ENCODE peak calls at places on chromosomes 5 and 9, in five cellular contexts. G, Y, R, D and T are unnamed samples.

GRCh38 chr9:104088416-104088815 is 5.7 kb upstream of the SMC2 start:
- DNase-seq in G (no peak), Y (no peak), R (no peak), D (no peak), T (no peak)

GRCh38 chr5:149221731-149222342 is 49.8 kb upstream of the AFAP1L1 start:
- DNase-seq in G (no peak), D (no peak), Y (no peak), R (no peak), T (no peak)

GRCh38 chr5:151863566-151863965 is 61.1 kb downstream of the GLRA1 start:
- DNase-seq in R (no peak), G (no peak), D (no peak), Y (no peak), T (no peak)

GRCh38 chr5:78628260-78629024 is 20.1 kb downstream of the LHFPL2 start:
- DNase-seq in G (no peak), R (no peak), D (no peak), Y (no peak), T (no peak)

GRCh38 chr5:178766936-178767912 is 36.8 kb upstream of the ZNF354A start:
- DNase-seq in R (no peak), G (no peak), Y (no peak), D (no peak), T (no peak)

GRCh38 chr5:127163750-127164149 is 90.4 kb upstream of the C5orf63 start:
- DNase-seq in G (no peak), Y (no peak), D (no peak), R (no peak), T (no peak)

GRCh38 chr5:102701748-102702147 is 53.4 kb upstream of the PAM start:
- DNase-seq in G (no peak), D (no peak), Y (no peak), R (no peak), T (no peak)

GRCh38 chr9:136059851-136060670 is 35.0 kb downstream of the NACC2 start:
- DNase-seq in R (no peak), Y (no peak), G (no peak), D (peak), T (no peak)

GRCh38 chr9:120183615-120184014 is 396.4 kb downstream of the CDK5RAP2 start:
- DNase-seq in Y (no peak), D (no peak), G (no peak), R (no peak), T (no peak)

GRCh38 chr5:11977904-11978303 is 73.7 kb upstream of the CTNND2 start:
- DNase-seq in Y (no peak), R (no peak), D (no peak), G (no peak), T (no peak)

DNA sequence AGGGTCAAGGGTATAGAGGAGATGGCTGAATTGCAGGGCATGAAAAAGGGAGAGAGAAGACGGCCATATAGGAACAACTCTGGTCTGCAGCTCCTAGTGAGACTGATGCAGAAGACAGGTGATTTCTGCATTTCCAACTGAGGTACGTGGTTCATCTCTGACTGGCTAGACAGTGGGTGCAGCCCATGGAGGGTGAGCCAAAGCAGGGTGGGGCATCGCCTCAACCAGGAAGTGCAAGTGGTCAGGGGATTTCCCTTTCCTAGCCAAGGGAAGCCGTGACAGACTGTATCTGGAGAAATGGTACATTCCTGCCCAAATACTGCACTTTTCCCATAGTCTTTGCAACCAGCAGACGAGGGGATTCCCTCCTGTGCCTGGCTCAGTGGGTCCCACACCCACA is 22.6 kb upstream of the GNAQ start:
- DNase-seq in D (no peak), G (no peak), R (no peak), Y (peak), T (no peak)
- H3K4me3 ChIP-seq in D (no peak), G (no peak), R (no peak), Y (no peak), T (no peak)

DNA sequence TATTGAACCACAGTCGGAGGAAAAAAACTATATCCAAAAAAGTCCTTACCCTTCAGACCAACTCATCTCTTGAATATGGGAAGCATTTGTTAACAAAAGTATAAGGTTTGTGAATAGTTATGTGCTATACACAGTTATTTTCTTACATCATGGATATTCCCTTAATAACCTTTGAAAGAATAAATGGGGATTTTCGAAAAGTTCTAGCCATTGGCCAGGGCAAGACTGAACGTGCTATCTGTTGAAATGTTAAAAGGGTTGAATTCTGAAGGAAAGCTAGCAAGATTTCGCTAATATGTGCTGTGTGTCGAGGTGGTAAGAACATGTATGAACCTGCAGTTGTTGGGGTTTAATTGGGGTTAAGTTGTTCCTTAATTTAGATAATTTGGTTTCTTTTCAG is 140.8 kb downstream of the SMARCA2 start:
- DNase-seq in D (no peak), Y (no peak), R (no peak), G (no peak), T (no peak)
- H3K4me3 ChIP-seq in D (no peak), Y (no peak), R (no peak), G (no peak), T (no peak)

GRCh38 chr5:106543330-106543729 is 1127.4 kb downstream of the EFNA5 start:
- DNase-seq in G (no peak), Y (no peak), D (no peak), R (no peak), T (no peak)
- H3K4me3 ChIP-seq in G (no peak), Y (no peak), D (no peak), R (no peak), T (no peak)

DNA sequence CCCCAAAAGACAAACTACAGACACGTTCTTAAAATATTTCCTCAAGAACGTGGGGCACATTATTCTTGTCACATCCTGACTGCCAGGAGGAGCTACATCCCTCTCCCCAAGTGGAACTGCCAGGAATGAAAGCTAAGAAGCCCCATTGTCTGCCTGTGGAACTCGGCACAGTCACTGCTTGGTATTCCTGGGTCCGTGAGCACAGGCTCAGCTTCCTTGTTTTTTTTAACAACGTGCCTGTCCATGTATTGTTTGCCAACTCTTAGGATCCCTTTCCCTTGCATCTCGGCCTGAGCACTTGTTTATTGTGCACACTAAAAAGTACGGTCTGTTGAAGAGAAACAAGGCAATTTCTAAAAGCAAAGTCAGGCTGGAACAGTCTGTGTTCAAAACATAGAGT is 47.0 kb upstream of the SELENOP start:
- DNase-seq in D (no peak), R (no peak), G (no peak), Y (no peak), T (no peak)
- H3K4me3 ChIP-seq in D (no peak), R (no peak), G (no peak), Y (no peak), T (no peak)

DNA sequence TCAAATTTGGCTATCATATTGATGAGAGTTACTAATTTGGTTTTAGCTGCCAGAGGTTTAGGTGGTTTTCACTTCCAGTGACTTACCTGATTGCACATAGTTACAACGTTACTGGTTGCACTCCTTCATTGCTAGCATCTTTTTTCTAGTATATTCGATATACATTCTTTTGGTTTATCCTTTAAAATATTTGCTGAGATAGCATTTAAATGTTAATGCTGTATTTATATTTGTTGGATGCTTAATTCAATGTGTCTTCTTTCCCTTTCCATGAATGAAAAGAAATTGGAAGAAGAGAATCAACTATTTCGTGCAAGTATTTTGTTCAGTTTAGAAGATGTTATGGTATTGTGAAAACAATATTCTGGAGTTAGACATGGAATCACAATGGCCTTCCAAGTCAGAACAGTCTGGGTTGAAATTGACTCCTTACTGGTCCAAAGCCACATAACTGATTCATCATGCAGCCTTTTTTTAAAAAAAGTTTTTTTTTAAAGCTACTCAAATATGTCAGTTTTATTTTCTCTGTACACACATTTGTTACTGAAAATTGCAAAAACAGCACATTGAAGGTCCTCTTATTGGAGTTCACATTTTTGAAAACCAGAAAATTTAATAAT is 2.2 kb downstream of the SPIN1 start:
- DNase-seq in D (no peak), Y (no peak), R (no peak), G (no peak), T (no peak)
- H3K4me3 ChIP-seq in D (no peak), Y (no peak), R (no peak), G (no peak), T (no peak)

DNA sequence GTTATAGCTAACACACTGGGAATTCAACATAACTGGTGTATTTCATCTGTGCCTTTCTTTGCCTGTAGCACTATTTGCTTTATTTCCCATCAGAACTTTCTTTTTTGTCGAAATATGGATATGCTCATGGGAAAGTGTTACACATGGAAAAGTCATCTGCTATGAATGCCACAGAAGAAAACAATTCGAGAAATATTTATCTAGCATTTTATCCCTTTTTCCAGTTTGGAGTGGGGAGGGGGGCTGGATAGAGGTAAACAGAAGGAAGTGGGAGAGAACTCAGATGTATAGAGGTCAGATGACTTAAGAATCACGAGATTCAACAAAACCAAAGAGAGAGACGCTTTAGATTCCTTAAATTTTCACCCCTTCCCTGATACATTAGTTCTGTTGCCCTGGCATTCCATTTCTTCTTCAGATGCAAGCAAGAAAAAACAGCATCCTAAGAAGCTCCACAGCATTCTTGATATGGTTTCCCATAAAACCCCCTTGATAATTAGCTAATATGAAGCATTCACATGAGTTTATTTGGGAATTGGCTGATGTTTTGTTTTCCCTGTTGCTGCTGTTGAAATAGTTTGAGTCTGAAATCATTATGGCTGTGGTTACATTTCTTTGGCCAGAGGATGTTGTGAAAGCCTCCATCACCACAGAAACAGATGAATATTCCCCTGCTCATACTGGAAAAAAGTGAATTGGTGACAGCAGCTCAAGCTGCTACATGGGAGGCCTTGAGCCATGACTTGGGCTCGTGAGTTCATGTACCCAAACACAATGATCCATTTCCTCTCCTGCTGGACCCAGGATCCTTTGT is 335.8 kb upstream of the DAB2 start:
- DNase-seq in Y (no peak), R (peak), D (peak), G (no peak), T (no peak)
- H3K4me3 ChIP-seq in Y (no peak), R (no peak), D (no peak), G (no peak), T (no peak)

GRCh38 chr9:127716412-127716811 is 533 bp downstream of the TTC16 start:
- DNase-seq in G (no peak), R (no peak), D (no peak), Y (no peak), T (no peak)
- H3K4me3 ChIP-seq in G (peak), R (peak), D (peak), Y (peak), T (no peak)